ENCODE peak calls at places on chromosome X, in eight cellular contexts. J is BE2C; F is GM23248; O is CD4-positive, alpha-beta T cell; Y is mammary epithelial cell; Z is OCI-LY7; E is pancreas; Q is esophagus squamous epithelium. R is an unnamed sample.

GRCh38 chrX:48468247-48468671 is 1.8 kb downstream of the SLC38A5 start:
- DNase-seq in J (no peak), F (peak; percentile 54), O (no peak), Y (no peak), Z (peak; percentile 43), E (peak; percentile 69), Q (no peak), R (no peak)

GRCh38 chrX:101595739-101596419 is 21.9 kb downstream of the ARMCX6 start:
- DNase-seq in J (peak; percentile 20), F (peak; percentile 70), O (no peak), Y (peak; percentile 48), Z (peak; percentile 53), E (no peak), Q (no peak), R (no peak)

GRCh38 chrX:152642931-152643525 is 5.3 kb downstream of the GABRQ start:
- DNase-seq in J (no peak), F (no peak), O (no peak), Y (no peak), Z (no peak), E (no peak), Q (no peak), R (no peak)

GRCh38 chrX:36867143-36867542 is 141.0 kb upstream of the FAM47C start:
- DNase-seq in J (no peak), F (peak; percentile 28), O (no peak), Y (peak; percentile 9), Z (peak; percentile 16), E (no peak), Q (no peak), R (no peak)

GRCh38 chrX:26922278-26922677 is 540.9 kb downstream of the PPP4R3C start:
- DNase-seq in J (no peak), F (peak; percentile 77), O (no peak), Y (no peak), Z (no peak), E (no peak), Q (no peak), R (no peak)

GRCh38 chrX:103423955-103424640 is 47.8 kb downstream of the BEX3 start:
- DNase-seq in J (no peak), F (no peak), O (no peak), Y (no peak), Z (no peak), E (no peak), Q (no peak), R (no peak)

GRCh38 chrX:150569155-150569477 is 695 bp downstream of the MTM1 start:
- DNase-seq in J (no peak), F (peak; percentile 68), O (peak; percentile 25), Y (peak; percentile 43), Z (peak; percentile 41), E (no peak), Q (no peak), R (peak; percentile 16)

GRCh38 chrX:68462653-68463052 is 29.4 kb upstream of the OPHN1 start:
- DNase-seq in J (peak; percentile 27), F (peak; percentile 52), O (no peak), Y (no peak), Z (peak; percentile 14), E (no peak), Q (no peak), R (no peak)

GRCh38 chrX:150587585-150588503 is 19.4 kb downstream of the MTM1 start:
- DNase-seq in J (peak; percentile 28), F (peak; percentile 25), O (peak; percentile 39), Y (no peak), Z (peak; percentile 28), E (no peak), Q (no peak), R (no peak)

GRCh38 chrX:151692825-151693224 is 2.4 kb upstream of the PRRG3 start:
- DNase-seq in J (no peak), F (no peak), O (no peak), Y (no peak), Z (no peak), E (no peak), Q (no peak), R (no peak)

GRCh38 chrX:37824491-37825224 is 22.7 kb downstream of the DYNLT3 start:
- DNase-seq in J (no peak), F (no peak), O (no peak), Y (no peak), Z (peak; percentile 41), E (no peak), Q (no peak), R (no peak)

GRCh38 chrX:17078031-17078730 is 131.7 kb downstream of the REPS2 start:
- DNase-seq in J (no peak), F (peak; percentile 59), O (no peak), Y (peak; percentile 46), Z (no peak), E (no peak), Q (no peak), R (no peak)

GRCh38 chrX:31931225-31931624 is 859.4 kb upstream of the FTHL17 start:
- DNase-seq in J (no peak), F (peak; percentile 0), O (no peak), Y (peak; percentile 59), Z (no peak), E (no peak), Q (no peak), R (no peak)

GRCh38 chrX:103562801-103563200 is 22.5 kb upstream of the TCEAL4 start:
- DNase-seq in J (no peak), F (peak; percentile 21), O (no peak), Y (no peak), Z (no peak), E (no peak), Q (no peak), R (no peak)

GRCh38 chrX:154526901-154527675 is 11.1 kb upstream of the FAM3A start:
- DNase-seq in J (peak; percentile 77), F (peak; percentile 83), O (peak; percentile 47), Y (peak; percentile 69), Z (peak; percentile 80), E (peak; percentile 75), Q (no peak), R (no peak)

GRCh38 chrX:5876984-5877655 is 351.5 kb downstream of the NLGN4X start:
- DNase-seq in J (no peak), F (peak; percentile 0), O (no peak), Y (peak; percentile 30), Z (peak; percentile 17), E (no peak), Q (no peak), R (no peak)

GRCh38 chrX:112901821-112902732 is 61.4 kb upstream of the AMOT start:
- DNase-seq in J (no peak), F (no peak), O (no peak), Y (no peak), Z (no peak), E (no peak), Q (no peak), R (no peak)

GRCh38 chrX:3939967-3940610 is 226.6 kb upstream of the PRKX start:
- DNase-seq in J (no peak), F (peak; percentile 37), O (no peak), Y (peak; percentile 21), Z (peak; percentile 21), E (peak; percentile 61), Q (no peak), R (no peak)

GRCh38 chrX:39577976-39578962 is 519.5 kb downstream of the BCOR start:
- DNase-seq in J (no peak), F (peak; percentile 4), O (peak; percentile 9), Y (no peak), Z (peak; percentile 8), E (no peak), Q (no peak), R (no peak)

GRCh38 chrX:68659385-68659784 is 11.9 kb downstream of the STARD8 start:
- DNase-seq in J (no peak), F (no peak), O (no peak), Y (no peak), Z (no peak), E (no peak), Q (no peak), R (no peak)

GRCh38 chrX:39690541-39691415 is 407.0 kb downstream of the BCOR start:
- DNase-seq in J (no peak), F (no peak), O (no peak), Y (no peak), Z (no peak), E (no peak), Q (no peak), R (no peak)

GRCh38 chrX:123450217-123450616 is 266.1 kb downstream of the GRIA3 start:
- DNase-seq in J (no peak), F (peak; percentile 16), O (no peak), Y (no peak), Z (peak; percentile 4), E (no peak), Q (no peak), R (no peak)

GRCh38 chrX:108224727-108225455 is 133.3 kb downstream of the ATG4A start:
- DNase-seq in J (no peak), F (peak; percentile 40), O (no peak), Y (no peak), Z (peak; percentile 12), E (no peak), Q (no peak), R (no peak)

GRCh38 chrX:107741318-107741813 is 34.2 kb downstream of the TSC22D3 start:
- DNase-seq in J (peak; percentile 19), F (peak; percentile 10), O (no peak), Y (no peak), Z (no peak), E (no peak), Q (no peak), R (no peak)

GRCh38 chrX:12984629-12985303 is 9.9 kb downstream of the TMSB4X start:
- DNase-seq in J (no peak), F (peak; percentile 31), O (no peak), Y (peak; percentile 97), Z (no peak), E (peak; percentile 82), Q (no peak), R (no peak)

GRCh38 chrX:116292183-116292582 is 121.6 kb downstream of the AGTR2 start:
- DNase-seq in J (no peak), F (no peak), O (no peak), Y (no peak), Z (no peak), E (no peak), Q (no peak), R (no peak)
- H3K9me3 ChIP-seq in J (no peaks in the 10 kb centered on the region), F (no peaks in the 10 kb centered on the region), O (no peaks in the 10 kb centered on the region), Y (no peaks in the 10 kb centered on the region), Z (no peaks in the 10 kb centered on the region), E (no peaks in the 10 kb centered on the region), Q (no peaks in the 10 kb centered on the region), R (no peaks in the 10 kb centered on the region)

DNA sequence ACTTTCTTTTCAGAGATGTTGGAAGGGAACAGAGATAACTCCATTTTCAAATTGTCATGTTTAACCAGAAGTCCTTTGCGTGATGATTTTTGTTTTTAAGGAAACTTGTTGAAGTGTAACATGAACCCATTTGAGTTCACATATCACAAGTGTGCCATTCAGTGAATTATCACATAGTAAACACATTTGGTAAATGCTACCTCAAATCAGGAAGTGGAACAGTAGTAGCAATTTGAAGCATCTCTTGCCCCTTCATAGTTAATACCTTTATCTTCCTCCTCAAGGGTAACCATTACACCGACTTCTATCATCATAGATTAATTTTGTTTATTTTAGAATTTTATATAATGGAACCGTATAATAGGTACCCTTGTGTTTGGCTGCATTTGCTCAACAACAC is 35.9 kb downstream of the KDM6A start:
- DNase-seq in J (no peak), F (no peak), O (no peak), Y (no peak), Z (no peak), E (no peak), Q (no peak), R (no peak)
- H3K9me3 ChIP-seq in J (no peaks in the 10 kb centered on the region), F (no peaks in the 10 kb centered on the region), O (no peaks in the 10 kb centered on the region), Y (no peaks in the 10 kb centered on the region), Z (no peaks in the 10 kb centered on the region), E (no peaks in the 10 kb centered on the region), Q (no peaks in the 10 kb centered on the region), R (no peaks in the 10 kb centered on the region)

GRCh38 chrX:136192839-136193414 is 45.6 kb downstream of the FHL1 start:
- DNase-seq in J (no peak), F (peak; percentile 76), O (no peak), Y (no peak), Z (no peak), E (no peak), Q (no peak), R (no peak)
- H3K9me3 ChIP-seq in J (no peaks in the 10 kb centered on the region), F (no peaks in the 10 kb centered on the region), O (no peaks in the 10 kb centered on the region), Y (no peaks in the 10 kb centered on the region), Z (no peaks in the 10 kb centered on the region), E (no peaks in the 10 kb centered on the region), Q (no peaks in the 10 kb centered on the region), R (no peaks in the 10 kb centered on the region)

GRCh38 chrX:10174810-10175209 is 18.0 kb downstream of the CLCN4 start:
- DNase-seq in J (no peak), F (peak; percentile 23), O (no peak), Y (no peak), Z (no peak), E (no peak), Q (no peak), R (no peak)
- H3K9me3 ChIP-seq in J (no peaks in the 10 kb centered on the region), F (no peaks in the 10 kb centered on the region), O (no peaks in the 10 kb centered on the region), Y (peaks cover 3% of the 10 kb centered on the region), Z (no peaks in the 10 kb centered on the region), E (no peaks in the 10 kb centered on the region), Q (no peaks in the 10 kb centered on the region), R (no peaks in the 10 kb centered on the region)